ENCODE peak calls at places on chromosomes 16 and 17, in seven cellular contexts. X is T47D; A is activated CD8-positive, alpha-beta T cell treated with anti-CD3 and anti-CD28 coated beads, Interleukin-2, amount 10 ng/mL, durations not matched to agents 7 days and 5 days; G is GM19239; J is H54; I is EL; P is NCI-H345. B is an unnamed sample.
A peak's percentile ranks its signal among the peaks of the same experiment; 100 is the strongest.

GRCh38 chr16:50593410-50594139 is 45.4 kb downstream of the NKD1 start:
- DNase-seq in X (no peak), A (no peak), G (no peak), J (no peak), I (no peak), P (no peak), B (no peak)

GRCh38 chr17:1590031-1590746 is 27.6 kb upstream of the PITPNA start:
- DNase-seq in X (no peak), A (no peak), G (no peak), J (peak; percentile 97), I (peak; percentile 88), P (no peak), B (no peak)

GRCh38 chr17:45294506-45294905 is 22.3 kb downstream of the MAP3K14 start:
- DNase-seq in X (peak; percentile 64), A (no peak), G (no peak), J (no peak), I (peak; percentile 87), P (no peak), B (no peak)

GRCh38 chr16:81566245-81567007 is 121.8 kb downstream of the CMIP start:
- DNase-seq in X (no peak), A (no peak), G (no peak), J (no peak), I (no peak), P (no peak), B (no peak)

GRCh38 chr16:28092721-28093382 is 29.3 kb upstream of the GSG1L start:
- DNase-seq in X (no peak), A (no peak), G (no peak), J (no peak), I (peak; percentile 26), P (no peak), B (no peak)

GRCh38 chr16:80231888-80232287 is 308.9 kb upstream of the DYNLRB2 start:
- DNase-seq in X (no peak), A (no peak), G (no peak), J (peak; percentile 75), I (peak; percentile 94), P (no peak), B (no peak)

GRCh38 chr16:58755989-58756649 is 22.0 kb upstream of the GOT2 start:
- DNase-seq in X (peak; percentile 40), A (peak; percentile 88), G (peak; percentile 56), J (peak; percentile 21), I (peak; percentile 64), P (peak; percentile 2), B (no peak)

GRCh38 chr16:5776876-5777275 is 679.3 kb upstream of the EEF2KMT start:
- DNase-seq in X (no peak), A (no peak), G (no peak), J (no peak), I (no peak), P (no peak), B (no peak)

GRCh38 chr16:21338537-21339268 is 60.6 kb upstream of the CRYM start:
- DNase-seq in X (no peak), A (no peak), G (no peak), J (no peak), I (no peak), P (no peak), B (no peak)

GRCh38 chr17:42675984-42676423 is 790 bp downstream of the PLEKHH3 start:
- DNase-seq in X (peak; percentile 96), A (no peak), G (no peak), J (peak; percentile 63), I (peak; percentile 55), P (peak; percentile 26), B (peak; percentile 93)

GRCh38 chr17:7884581-7885356 is 3.8 kb upstream of the CHD3 start:
- DNase-seq in X (peak; percentile 21), A (peak; percentile 49), G (no peak), J (no peak), I (peak; percentile 14), P (no peak), B (no peak)

GRCh38 chr16:57898961-57899360 is 72.0 kb downstream of the CNGB1 start:
- DNase-seq in X (no peak), A (no peak), G (no peak), J (no peak), I (no peak), P (no peak), B (no peak)

GRCh38 chr16:177394-177822 is 928 bp downstream of the HBA1 start:
- DNase-seq in X (no peak), A (no peak), G (no peak), J (no peak), I (no peak), P (no peak), B (no peak)

GRCh38 chr17:17326275-17326875 is 23.2 kb downstream of the NT5M start:
- DNase-seq in X (no peak), A (no peak), G (no peak), J (no peak), I (no peak), P (no peak), B (no peak)

B was measured in mesenteric fat pad.